ENCODE peak calls at places on chromosomes 11 and 22, in five cellular contexts. Y is neuronal stem cell; I is CD8-positive, alpha-beta T cell; Q is cardiac muscle cell; O is mammary epithelial cell. U is an unnamed sample.
A peak's percentile ranks its signal among the peaks of the same experiment; 100 is the strongest.

GRCh38 chr11:133081730-133082452 is 450.4 kb downstream of the OPCML start:
- DNase-seq in I (no peak), O (no peak), Y (no peak), Q (peak; percentile 9), U (no peak)

GRCh38 chr11:93567406-93567819 is 24.2 kb upstream of the SMCO4 start:
- DNase-seq in Y (no peak), O (no peak), I (no peak), Q (no peak), U (peak; percentile 31)

GRCh38 chr22:45883811-45884170 is 93.2 kb downstream of the WNT7B start:
- DNase-seq in Y (no peak), Q (no peak), I (no peak), O (no peak), U (no peak)

GRCh38 chr11:103792981-103793468 is 243.4 kb upstream of the DDI1 start:
- DNase-seq in Q (no peak), Y (no peak), I (no peak), O (no peak), U (no peak)

GRCh38 chr22:34709641-34710040 is 356.3 kb upstream of the ISX start:
- DNase-seq in I (no peak), O (peak; percentile 45), Q (no peak), Y (no peak), U (no peak)

GRCh38 chr11:31412946-31413345 is 43.3 kb downstream of the DNAJC24 start:
- DNase-seq in O (peak; percentile 39), I (no peak), Q (no peak), Y (no peak), U (no peak)

GRCh38 chr11:129259950-129260349 is 67.8 kb upstream of the ARHGAP32 start:
- DNase-seq in Y (peak; percentile 74), Q (no peak), I (no peak), O (no peak), U (no peak)

GRCh38 chr11:29527391-29527936 is 489.4 kb downstream of the KCNA4 start:
- DNase-seq in O (peak; percentile 82), Y (no peak), I (no peak), Q (no peak), U (no peak)

GRCh38 chr11:128555606-128556005 is 31.8 kb downstream of the ETS1 start:
- DNase-seq in I (no peak), O (no peak), Y (no peak), Q (peak; percentile 21), U (no peak)

GRCh38 chr22:44444341-44445306 is 53.4 kb downstream of the RTL6 start:
- DNase-seq in I (no peak), O (no peak), Y (no peak), Q (no peak), U (no peak)

GRCh38 chr22:47163876-47164513 is 401.5 kb downstream of the TBC1D22A start:
- DNase-seq in I (no peak), Y (no peak), Q (no peak), O (no peak), U (no peak)

GRCh38 chr11:86117706-86118050 is 48.8 kb upstream of the PICALM start:
- DNase-seq in Y (no peak), Q (no peak), O (no peak), I (no peak), U (no peak)

GRCh38 chr11:15159085-15159484 is 44.4 kb downstream of the INSC start:
- DNase-seq in O (peak; percentile 39), Y (no peak), Q (no peak), I (no peak), U (no peak)

GRCh38 chr11:64358907-64359711 is at the start of gene RPS6KA4:
- DNase-seq in I (no peak), O (peak; percentile 71), Q (peak; percentile 84), Y (peak; percentile 57), U (no peak)

GRCh38 chr11:4095509-4096230 is 1.1 kb downstream of the RRM1 start:
- DNase-seq in Y (no peak), Q (no peak), I (no peak), O (peak; percentile 71), U (no peak)

GRCh38 chr11:114562166-114562916 is 2.7 kb upstream of the NXPE1 start:
- DNase-seq in I (no peak), Q (no peak), Y (no peak), O (no peak), U (no peak)

GRCh38 chr11:124123587-124123986 is 8.3 kb downstream of the VWA5A start:
- DNase-seq in Q (no peak), O (no peak), Y (no peak), I (no peak), U (no peak)

GRCh38 chr11:102047305-102047924 is at the start of gene CFAP300:
- DNase-seq in I (no peak), Q (peak; percentile 70), Y (peak; percentile 55), O (peak; percentile 43), U (peak; percentile 81)

GRCh38 chr11:75816561-75817239 is 1.7 kb downstream of the UVRAG start:
- DNase-seq in O (no peak), Y (no peak), Q (no peak), I (no peak), U (no peak)

GRCh38 chr11:24375896-24376295 is 121.0 kb upstream of the LUZP2 start:
- DNase-seq in I (no peak), Q (no peak), O (no peak), Y (no peak), U (no peak)

GRCh38 chr22:16824718-16825687 is at the start of gene XKR3:
- DNase-seq in I (no peak), O (no peak), Q (no peak), Y (no peak), U (no peak)

GRCh38 chr11:104776501-104777170 is 121.6 kb downstream of the CASP12 start:
- DNase-seq in Y (no peak), I (no peak), Q (no peak), O (peak; percentile 67), U (no peak)

GRCh38 chr22:25763239-25763777 is 21.3 kb downstream of the MYO18B start:
- DNase-seq in O (no peak), I (no peak), Y (no peak), Q (no peak), U (no peak)

GRCh38 chr11:1333091-1333772 is 23.8 kb upstream of the TOLLIP start:
- DNase-seq in O (no peak), I (no peak), Q (no peak), Y (no peak), U (no peak)
- H3K27ac ChIP-seq in O (no peak overlapping the region), I (no peak overlapping the region), Q (no peak overlapping the region), Y (no peak overlapping the region), U (no peak overlapping the region)

GRCh38 chr11:126926376-126926791 is 74.2 kb downstream of the KIRREL3 start:
- DNase-seq in I (no peak), Q (no peak), Y (no peak), O (no peak), U (no peak)

GRCh38 chr11:126925321-126926093 is 75.1 kb downstream of the KIRREL3 start:
- DNase-seq in Q (no peak), Y (no peak), O (peak; percentile 66), I (no peak), U (no peak)

GRCh38 chr11:126929186-126930085 is 71.1 kb downstream of the KIRREL3 start:
- DNase-seq in O (peak; percentile 12), I (no peak), Q (no peak), Y (no peak), U (peak; percentile 33)

GRCh38 chr11:126927628-126928027 is 72.9 kb downstream of the KIRREL3 start:
- DNase-seq in O (peak; percentile 18), I (no peak), Q (no peak), Y (no peak), U (peak; percentile 68)

DNA sequence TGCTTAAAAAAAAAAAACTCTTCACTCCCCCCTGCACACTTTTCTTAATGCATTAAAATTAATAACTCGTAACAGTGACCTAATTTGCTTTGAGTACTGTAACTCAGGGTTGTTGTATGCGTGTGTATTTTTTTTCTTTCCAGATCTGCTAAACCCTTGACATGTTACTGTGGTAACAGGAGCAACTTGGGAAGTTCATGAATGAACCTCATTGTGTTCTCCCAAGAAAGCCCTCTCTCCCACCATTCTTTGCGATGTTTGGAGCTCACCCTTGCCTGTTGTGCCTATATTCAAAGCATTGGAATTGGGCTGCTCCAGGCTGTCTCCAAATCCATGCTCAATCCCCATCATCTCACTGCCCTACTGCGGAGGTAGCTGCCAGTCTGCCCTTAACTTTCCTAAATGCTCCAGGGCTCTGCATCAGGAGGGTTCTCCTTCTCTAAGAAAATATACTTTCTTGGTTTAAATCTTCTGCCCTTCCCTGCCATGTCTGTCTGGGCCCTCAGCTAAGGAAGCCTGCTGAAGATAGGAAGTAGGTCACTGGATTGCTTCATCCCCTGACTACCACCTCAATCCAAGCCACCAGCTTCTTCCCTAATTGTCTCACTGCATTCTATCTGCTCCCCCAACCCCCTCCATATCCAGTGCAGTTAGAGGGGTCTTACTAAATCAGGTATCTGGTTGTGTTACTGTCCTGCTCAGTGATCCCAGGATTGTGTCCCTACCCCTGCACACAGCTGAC is 70.3 kb downstream of the KIRREL3 start:
- DNase-seq in Y (no peak), Q (no peak), I (no peak), O (no peak), U (no peak)
- H3K27ac ChIP-seq in Y (no peak overlapping the region), Q (no peak overlapping the region), I (no peak overlapping the region), O (no peak overlapping the region), U (no peak overlapping the region)

GRCh38 chr11:45483361-45483760 is 182.1 kb downstream of the CHST1 start:
- DNase-seq in Y (no peak), O (no peak), I (no peak), Q (no peak), U (no peak)

GRCh38 chr11:45484326-45484725 is 181.1 kb downstream of the CHST1 start:
- DNase-seq in I (no peak), Y (no peak), O (no peak), Q (no peak), U (no peak)

GRCh38 chr11:45486461-45486860 is 179.0 kb downstream of the CHST1 start:
- DNase-seq in Q (no peak), I (no peak), Y (no peak), O (no peak), U (no peak)

GRCh38 chr11:45485070-45485716 is 180.2 kb downstream of the CHST1 start:
- DNase-seq in O (no peak), I (no peak), Y (no peak), Q (no peak), U (no peak)

DNA sequence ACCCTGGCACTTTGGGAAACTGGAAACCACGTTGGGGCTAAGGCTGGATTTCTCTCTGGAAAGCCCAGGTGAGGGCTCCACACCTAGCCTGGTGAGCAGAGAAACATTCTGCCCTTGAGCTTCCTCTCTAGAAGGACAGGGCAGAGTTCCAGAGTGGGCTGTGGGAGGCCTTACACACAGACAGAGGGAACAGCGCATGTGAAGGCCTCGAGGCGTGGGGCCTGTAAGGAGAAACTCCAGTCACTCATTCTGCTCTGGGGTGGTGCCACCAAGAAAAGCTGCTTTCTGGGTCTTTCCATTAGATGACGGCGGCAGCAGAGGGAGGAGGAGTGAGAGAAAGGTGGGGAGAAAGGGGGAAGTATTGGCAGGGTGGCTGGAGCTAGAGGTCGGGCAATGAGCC is 183.1 kb downstream of the CHST1 start:
- DNase-seq in I (no peak), Q (no peak), O (no peak), Y (no peak), U (no peak)
- H3K27ac ChIP-seq in I (no peak overlapping the region), Q (no peak overlapping the region), O (no peak overlapping the region), Y (no peak overlapping the region), U (no peak overlapping the region)

GRCh38 chr11:96044747-96045146 is 120.8 kb upstream of the MTMR2 start:
- DNase-seq in Y (no peak), Q (no peak), I (no peak), O (no peak), U (no peak)

GRCh38 chr11:96044311-96044710 is 120.4 kb upstream of the MTMR2 start:
- DNase-seq in Q (no peak), O (no peak), Y (no peak), I (no peak), U (no peak)

GRCh38 chr11:96049426-96049825 is 125.5 kb upstream of the MTMR2 start:
- DNase-seq in I (no peak), Q (no peak), O (peak; percentile 35), Y (no peak), U (no peak)

GRCh38 chr11:96050435-96051182 is 126.7 kb upstream of the MTMR2 start:
- DNase-seq in I (no peak), O (no peak), Q (peak; percentile 38), Y (no peak), U (no peak)

GRCh38 chr11:96045622-96046456 is 121.9 kb upstream of the MTMR2 start:
- DNase-seq in Y (no peak), I (no peak), O (no peak), Q (peak; percentile 59), U (no peak)
- H3K27ac ChIP-seq in Y (no peak overlapping the region), I (no peak overlapping the region), O (no peak overlapping the region), Q (no peak overlapping the region), U (peak overlapping the region; percentile 85)

U was measured in lung.